ENCODE peak calls at places on chromosomes 11 and 22, in five cellular contexts. One of them, this sample, is unnamed.

GRCh38 chr11:71454470-71455113 is 1.6 kb downstream of the NADSYN1 start:
- DNase-seq in GM19239: no peak
- DNase-seq in activated CD4-positive, alpha-beta T cell treated with anti-CD3 and anti-CD28 coated beads, Interleukin-2, amount 50 U/mL, for 24 hours: no peak
- DNase-seq in HL-60: no peak
- DNase-seq in pons: no peak
- DNase-seq in this sample: no peak

GRCh38 chr11:8107642-8108041 is 26.6 kb downstream of the TUB start:
- DNase-seq in GM19239: no peak
- DNase-seq in activated CD4-positive, alpha-beta T cell treated with anti-CD3 and anti-CD28 coated beads, Interleukin-2, amount 50 U/mL, for 24 hours: no peak
- DNase-seq in HL-60: no peak
- DNase-seq in pons: no peak
- DNase-seq in this sample: no peak

GRCh38 chr11:9112075-9112474 is 20.7 kb upstream of the SCUBE2 start:
- DNase-seq in GM19239: no peak
- DNase-seq in activated CD4-positive, alpha-beta T cell treated with anti-CD3 and anti-CD28 coated beads, Interleukin-2, amount 50 U/mL, for 24 hours: no peak
- DNase-seq in HL-60: no peak
- DNase-seq in pons: no peak
- DNase-seq in this sample: no peak

GRCh38 chr11:67401495-67402191 is at the start of gene PPP1CA:
- DNase-seq in GM19239: peak; percentile 98
- DNase-seq in activated CD4-positive, alpha-beta T cell treated with anti-CD3 and anti-CD28 coated beads, Interleukin-2, amount 50 U/mL, for 24 hours: peak; percentile 85
- DNase-seq in HL-60: peak; percentile 89
- DNase-seq in pons: peak; percentile 92
- DNase-seq in this sample: peak; percentile 86

GRCh38 chr11:19882356-19882755 is 169.7 kb downstream of the NAV2 start:
- DNase-seq in GM19239: no peak
- DNase-seq in activated CD4-positive, alpha-beta T cell treated with anti-CD3 and anti-CD28 coated beads, Interleukin-2, amount 50 U/mL, for 24 hours: no peak
- DNase-seq in HL-60: no peak
- DNase-seq in pons: no peak
- DNase-seq in this sample: no peak

GRCh38 chr11:69644071-69644961 is 3.4 kb downstream of the CCND1 start:
- DNase-seq in GM19239: no peak
- DNase-seq in activated CD4-positive, alpha-beta T cell treated with anti-CD3 and anti-CD28 coated beads, Interleukin-2, amount 50 U/mL, for 24 hours: no peak
- DNase-seq in HL-60: no peak
- DNase-seq in pons: peak; percentile 47
- DNase-seq in this sample: peak; percentile 59

GRCh38 chr11:115084191-115084590 is 405.9 kb downstream of the NXPE2 start:
- DNase-seq in GM19239: no peak
- DNase-seq in activated CD4-positive, alpha-beta T cell treated with anti-CD3 and anti-CD28 coated beads, Interleukin-2, amount 50 U/mL, for 24 hours: no peak
- DNase-seq in HL-60: no peak
- DNase-seq in pons: no peak
- DNase-seq in this sample: no peak

GRCh38 chr22:37258810-37259472 is 14.9 kb upstream of the RAC2 start:
- DNase-seq in GM19239: no peak
- DNase-seq in activated CD4-positive, alpha-beta T cell treated with anti-CD3 and anti-CD28 coated beads, Interleukin-2, amount 50 U/mL, for 24 hours: no peak
- DNase-seq in HL-60: no peak
- DNase-seq in pons: no peak
- DNase-seq in this sample: no peak

GRCh38 chr11:128422576-128423370 is 164.6 kb downstream of the ETS1 start:
- DNase-seq in GM19239: no peak
- DNase-seq in activated CD4-positive, alpha-beta T cell treated with anti-CD3 and anti-CD28 coated beads, Interleukin-2, amount 50 U/mL, for 24 hours: peak; percentile 89
- DNase-seq in HL-60: no peak
- DNase-seq in pons: no peak
- DNase-seq in this sample: no peak

GRCh38 chr22:48742556-48743343 is 1084.9 kb downstream of the BRD1 start:
- DNase-seq in GM19239: no peak
- DNase-seq in activated CD4-positive, alpha-beta T cell treated with anti-CD3 and anti-CD28 coated beads, Interleukin-2, amount 50 U/mL, for 24 hours: no peak
- DNase-seq in HL-60: no peak
- DNase-seq in pons: no peak
- DNase-seq in this sample: no peak

GRCh38 chr22:35202376-35202775 is 54.9 kb upstream of the HMGXB4 start:
- DNase-seq in GM19239: no peak
- DNase-seq in activated CD4-positive, alpha-beta T cell treated with anti-CD3 and anti-CD28 coated beads, Interleukin-2, amount 50 U/mL, for 24 hours: no peak
- DNase-seq in HL-60: no peak
- DNase-seq in pons: no peak
- DNase-seq in this sample: no peak

GRCh38 chr11:19466314-19466713 is 225.6 kb upstream of the E2F8 start:
- DNase-seq in GM19239: no peak
- DNase-seq in activated CD4-positive, alpha-beta T cell treated with anti-CD3 and anti-CD28 coated beads, Interleukin-2, amount 50 U/mL, for 24 hours: no peak
- DNase-seq in HL-60: no peak
- DNase-seq in pons: peak; percentile 56
- DNase-seq in this sample: no peak

GRCh38 chr11:11336664-11337063 is 16.4 kb downstream of the CSNK2A3 start:
- DNase-seq in GM19239: no peak
- DNase-seq in activated CD4-positive, alpha-beta T cell treated with anti-CD3 and anti-CD28 coated beads, Interleukin-2, amount 50 U/mL, for 24 hours: no peak
- DNase-seq in HL-60: no peak
- DNase-seq in pons: no peak
- DNase-seq in this sample: no peak

This sample was measured in SHP77 treated with DMSO at 0.1 percent for 48 hours.